ENCODE peak calls at places on chromosomes 2 and 18, in seven cellular contexts. J is progenitor cell of endocrine pancreas; V is SK-N-DZ; W is NCI-H69; Q is nucleus accumbens; N is transverse colon; X is activated CD8-positive, alpha-beta memory T cell treated with anti-CD3 and anti-CD28 coated beads, Interleukin-2, amount 50 U/mL, for 48 hours. O is an unnamed sample.

GRCh38 chr2:229901819-229902218 is 20.0 kb downstream of the TRIP12 start:
- DNase-seq in J (no peak), V (no peak), W (peak; percentile 4), Q (no peak), N (no peak), X (no peak), O (no peak)

GRCh38 chr18:44185981-44186380 is 494.7 kb upstream of the SETBP1 start:
- DNase-seq in J (no peak), V (no peak), W (no peak), Q (no peak), N (no peak), X (no peak), O (no peak)

GRCh38 chr2:216348909-216349308 is 23.4 kb downstream of the MARCHF4 start:
- DNase-seq in J (no peak), V (no peak), W (no peak), Q (no peak), N (no peak), X (no peak), O (no peak)

GRCh38 chr2:239215136-239215925 is 185.5 kb downstream of the HDAC4 start:
- DNase-seq in J (no peak), V (no peak), W (no peak), Q (no peak), N (no peak), X (no peak), O (no peak)

GRCh38 chr18:24234850-24235418 is 96.1 kb downstream of the CABYR start:
- DNase-seq in J (no peak), V (no peak), W (no peak), Q (no peak), N (no peak), X (no peak), O (no peak)

GRCh38 chr2:101302016-101302415 is 6.5 kb downstream of the RNF149 start:
- DNase-seq in J (no peak), V (no peak), W (no peak), Q (no peak), N (no peak), X (no peak), O (no peak)

GRCh38 chr2:208031608-208032019 is 6.3 kb upstream of the PLEKHM3 start:
- DNase-seq in J (no peak), V (no peak), W (no peak), Q (no peak), N (no peak), X (no peak), O (no peak)

GRCh38 chr2:86695053-86695691 is 24.9 kb upstream of the RMND5A start:
- DNase-seq in J (no peak), V (no peak), W (no peak), Q (no peak), N (peak; percentile 39), X (no peak), O (no peak)

GRCh38 chr2:29031046-29031445 is 43.3 kb downstream of the PCARE start:
- DNase-seq in J (no peak), V (no peak), W (no peak), Q (no peak), N (no peak), X (no peak), O (no peak)

GRCh38 chr2:212135739-212136138 is 402.9 kb downstream of the ERBB4 start:
- DNase-seq in J (no peak), V (no peak), W (peak; percentile 98), Q (no peak), N (no peak), X (no peak), O (no peak)

GRCh38 chr2:74502720-74503505 is 3.5 kb upstream of the LBX2 start:
- DNase-seq in J (no peak), V (no peak), W (peak; percentile 64), Q (peak; percentile 11), N (peak; percentile 89), X (peak; percentile 84), O (peak; percentile 15)

GRCh38 chr18:48887905-48888531 is 62.7 kb downstream of the SMAD7 start:
- DNase-seq in J (no peak), V (no peak), W (no peak), Q (no peak), N (no peak), X (no peak), O (no peak)

GRCh38 chr2:10654069-10654468 is 35.7 kb downstream of the NOL10 start:
- DNase-seq in J (no peak), V (no peak), W (peak; percentile 2), Q (peak; percentile 6), N (no peak), X (peak; percentile 64), O (no peak)

GRCh38 chr2:3132466-3132865 is 245.2 kb downstream of the EIPR1 start:
- DNase-seq in J (no peak), V (no peak), W (no peak), Q (no peak), N (no peak), X (no peak), O (no peak)

GRCh38 chr2:161983896-161984295 is 90.1 kb downstream of the DPP4 start:
- DNase-seq in J (no peak), V (no peak), W (no peak), Q (no peak), N (no peak), X (no peak), O (no peak)

GRCh38 chr18:54086046-54086802 is 138.2 kb downstream of the MBD2 start:
- DNase-seq in J (no peak), V (no peak), W (peak; percentile 50), Q (no peak), N (no peak), X (no peak), O (no peak)

GRCh38 chr18:45958730-45959129 is 8.4 kb downstream of the EPG5 start:
- DNase-seq in J (no peak), V (no peak), W (no peak), Q (no peak), N (no peak), X (no peak), O (no peak)

GRCh38 chr2:193935114-193935513 is 1721.9 kb upstream of the SLC39A10 start:
- DNase-seq in J (no peak), V (peak; percentile 1), W (no peak), Q (no peak), N (no peak), X (no peak), O (no peak)

GRCh38 chr18:62485684-62486083 is 37.1 kb upstream of the ZCCHC2 start:
- DNase-seq in J (no peak), V (no peak), W (peak; percentile 66), Q (peak; percentile 6), N (no peak), X (no peak), O (no peak)

GRCh38 chr18:34970106-34970505 is 71.1 kb upstream of the MAPRE2 start:
- DNase-seq in J (no peak), V (no peak), W (no peak), Q (no peak), N (no peak), X (no peak), O (no peak)

GRCh38 chr2:36538345-36538744 is 59.6 kb downstream of the FEZ2 start:
- DNase-seq in J (no peak), V (no peak), W (peak; percentile 10), Q (no peak), N (no peak), X (no peak), O (no peak)

O was measured in esophagus squamous epithelium.